ENCODE peak calls at places on chromosomes 3 and 15, in seven cellular contexts. One of them, this sample, is unnamed.

GRCh38 chr3:170734043-170734736 is 135.8 kb downstream of the RPL22L1 start:
- DNase-seq in GM23248: peak; percentile 8
- DNase-seq in naive thymus-derived CD4-positive, alpha-beta T cell: no peak
- DNase-seq in RWPE2: no peak
- DNase-seq in PC-3: no peak
- DNase-seq in thoracic aorta: no peak
- DNase-seq in CD8-positive, alpha-beta T cell: no peak
- DNase-seq in this sample: no peak

GRCh38 chr15:39447431-39447830 is 133.4 kb upstream of the THBS1 start:
- DNase-seq in GM23248: no peak
- DNase-seq in naive thymus-derived CD4-positive, alpha-beta T cell: no peak
- DNase-seq in RWPE2: no peak
- DNase-seq in PC-3: no peak
- DNase-seq in thoracic aorta: no peak
- DNase-seq in CD8-positive, alpha-beta T cell: no peak
- DNase-seq in this sample: no peak

GRCh38 chr3:30302027-30302426 is 304.4 kb upstream of the TGFBR2 start:
- DNase-seq in GM23248: no peak
- DNase-seq in naive thymus-derived CD4-positive, alpha-beta T cell: no peak
- DNase-seq in RWPE2: no peak
- DNase-seq in PC-3: peak; percentile 30
- DNase-seq in thoracic aorta: no peak
- DNase-seq in CD8-positive, alpha-beta T cell: no peak
- DNase-seq in this sample: no peak

GRCh38 chr3:165749817-165750216 is 87.4 kb downstream of the BCHE start:
- DNase-seq in GM23248: no peak
- DNase-seq in naive thymus-derived CD4-positive, alpha-beta T cell: no peak
- DNase-seq in RWPE2: no peak
- DNase-seq in PC-3: peak; percentile 9
- DNase-seq in thoracic aorta: no peak
- DNase-seq in CD8-positive, alpha-beta T cell: no peak
- DNase-seq in this sample: no peak

GRCh38 chr15:51727141-51727897 is 10.1 kb downstream of the LYSMD2 start:
- DNase-seq in GM23248: peak; percentile 68
- DNase-seq in naive thymus-derived CD4-positive, alpha-beta T cell: no peak
- DNase-seq in RWPE2: no peak
- DNase-seq in PC-3: peak; percentile 30
- DNase-seq in thoracic aorta: no peak
- DNase-seq in CD8-positive, alpha-beta T cell: no peak
- DNase-seq in this sample: peak; percentile 45

GRCh38 chr3:10790713-10791112 is 25.3 kb upstream of the SLC6A11 start:
- DNase-seq in GM23248: no peak
- DNase-seq in naive thymus-derived CD4-positive, alpha-beta T cell: no peak
- DNase-seq in RWPE2: no peak
- DNase-seq in PC-3: no peak
- DNase-seq in thoracic aorta: no peak
- DNase-seq in CD8-positive, alpha-beta T cell: no peak
- DNase-seq in this sample: no peak

GRCh38 chr3:98010194-98010882 is 24.8 kb downstream of the GABRR3 start:
- DNase-seq in GM23248: no peak
- DNase-seq in naive thymus-derived CD4-positive, alpha-beta T cell: no peak
- DNase-seq in RWPE2: no peak
- DNase-seq in PC-3: no peak
- DNase-seq in thoracic aorta: no peak
- DNase-seq in CD8-positive, alpha-beta T cell: no peak
- DNase-seq in this sample: no peak

GRCh38 chr3:60017631-60018030 is 967.8 kb upstream of the CFAP20DC start:
- DNase-seq in GM23248: peak; percentile 4
- DNase-seq in naive thymus-derived CD4-positive, alpha-beta T cell: peak; percentile 58
- DNase-seq in RWPE2: no peak
- DNase-seq in PC-3: peak; percentile 55
- DNase-seq in thoracic aorta: no peak
- DNase-seq in CD8-positive, alpha-beta T cell: peak; percentile 13
- DNase-seq in this sample: no peak

GRCh38 chr3:115077501-115078250 is 69.4 kb downstream of the ZBTB20 start:
- DNase-seq in GM23248: no peak
- DNase-seq in naive thymus-derived CD4-positive, alpha-beta T cell: no peak
- DNase-seq in RWPE2: no peak
- DNase-seq in PC-3: no peak
- DNase-seq in thoracic aorta: no peak
- DNase-seq in CD8-positive, alpha-beta T cell: no peak
- DNase-seq in this sample: no peak

GRCh38 chr15:45314960-45315359 is 62.9 kb downstream of the SLC28A2 start:
- DNase-seq in GM23248: no peak
- DNase-seq in naive thymus-derived CD4-positive, alpha-beta T cell: no peak
- DNase-seq in RWPE2: no peak
- DNase-seq in PC-3: peak; percentile 65
- DNase-seq in thoracic aorta: no peak
- DNase-seq in CD8-positive, alpha-beta T cell: no peak
- DNase-seq in this sample: no peak

GRCh38 chr3:16884084-16884747 is 539 bp upstream of the PLCL2 start:
- DNase-seq in GM23248: peak; percentile 51
- DNase-seq in naive thymus-derived CD4-positive, alpha-beta T cell: peak; percentile 77
- DNase-seq in RWPE2: no peak
- DNase-seq in PC-3: peak; percentile 55
- DNase-seq in thoracic aorta: no peak
- DNase-seq in CD8-positive, alpha-beta T cell: peak; percentile 56
- DNase-seq in this sample: no peak

GRCh38 chr15:50880221-50880620 is 28.3 kb upstream of the AP4E1 start:
- DNase-seq in GM23248: peak; percentile 34
- DNase-seq in naive thymus-derived CD4-positive, alpha-beta T cell: no peak
- DNase-seq in RWPE2: no peak
- DNase-seq in PC-3: no peak
- DNase-seq in thoracic aorta: no peak
- DNase-seq in CD8-positive, alpha-beta T cell: no peak
- DNase-seq in this sample: no peak

GRCh38 chr15:43208052-43209002 is 12.5 kb downstream of the EPB42 start:
- DNase-seq in GM23248: no peak
- DNase-seq in naive thymus-derived CD4-positive, alpha-beta T cell: no peak
- DNase-seq in RWPE2: no peak
- DNase-seq in PC-3: no peak
- DNase-seq in thoracic aorta: no peak
- DNase-seq in CD8-positive, alpha-beta T cell: no peak
- DNase-seq in this sample: no peak

GRCh38 chr3:122519693-122520092 is 5.0 kb upstream of the KPNA1 start:
- DNase-seq in GM23248: peak; percentile 53
- DNase-seq in naive thymus-derived CD4-positive, alpha-beta T cell: no peak
- DNase-seq in RWPE2: no peak
- DNase-seq in PC-3: peak; percentile 29
- DNase-seq in thoracic aorta: no peak
- DNase-seq in CD8-positive, alpha-beta T cell: no peak
- DNase-seq in this sample: no peak

GRCh38 chr3:181730934-181731333 is 19.2 kb downstream of the SOX2 start:
- DNase-seq in GM23248: no peak
- DNase-seq in naive thymus-derived CD4-positive, alpha-beta T cell: no peak
- DNase-seq in RWPE2: no peak
- DNase-seq in PC-3: no peak
- DNase-seq in thoracic aorta: no peak
- DNase-seq in CD8-positive, alpha-beta T cell: no peak
- DNase-seq in this sample: no peak
- H3K27me3 ChIP-seq in GM23248: peaks cover 39% of the 10 kb centered on the region
- H3K27me3 ChIP-seq in naive thymus-derived CD4-positive, alpha-beta T cell: peaks cover 22% of the 10 kb centered on the region
- H3K27me3 ChIP-seq in RWPE2: peaks cover 39% of the 10 kb centered on the region
- H3K27me3 ChIP-seq in PC-3: peaks cover 90% of the 10 kb centered on the region
- H3K27me3 ChIP-seq in thoracic aorta: peaks cover 23% of the 10 kb centered on the region
- H3K27me3 ChIP-seq in CD8-positive, alpha-beta T cell: peaks cover 15% of the 10 kb centered on the region
- H3K27me3 ChIP-seq in this sample: peaks cover 30% of the 10 kb centered on the region

GRCh38 chr15:41042851-41043250 is 73.2 kb downstream of the INO80 start:
- DNase-seq in GM23248: no peak
- DNase-seq in naive thymus-derived CD4-positive, alpha-beta T cell: no peak
- DNase-seq in RWPE2: no peak
- DNase-seq in PC-3: no peak
- DNase-seq in thoracic aorta: no peak
- DNase-seq in CD8-positive, alpha-beta T cell: no peak
- DNase-seq in this sample: no peak
- H3K4me3 ChIP-seq in GM23248: peak overlapping the region; percentile 19
- H3K4me3 ChIP-seq in naive thymus-derived CD4-positive, alpha-beta T cell: no peak overlapping the region
- H3K4me3 ChIP-seq in RWPE2: no peak overlapping the region
- H3K4me3 ChIP-seq in PC-3: no peak overlapping the region
- H3K4me3 ChIP-seq in thoracic aorta: no peak overlapping the region
- H3K4me3 ChIP-seq in CD8-positive, alpha-beta T cell: no peak overlapping the region
- H3K4me3 ChIP-seq in this sample: no peak overlapping the region

GRCh38 chr3:41277790-41278465 is 78.6 kb downstream of the CTNNB1 start:
- DNase-seq in GM23248: no peak
- DNase-seq in naive thymus-derived CD4-positive, alpha-beta T cell: no peak
- DNase-seq in RWPE2: no peak
- DNase-seq in PC-3: no peak
- DNase-seq in thoracic aorta: no peak
- DNase-seq in CD8-positive, alpha-beta T cell: no peak
- DNase-seq in this sample: no peak

GRCh38 chr3:41276191-41276590 is 76.9 kb downstream of the CTNNB1 start:
- DNase-seq in GM23248: peak; percentile 14
- DNase-seq in naive thymus-derived CD4-positive, alpha-beta T cell: no peak
- DNase-seq in RWPE2: no peak
- DNase-seq in PC-3: no peak
- DNase-seq in thoracic aorta: no peak
- DNase-seq in CD8-positive, alpha-beta T cell: no peak
- DNase-seq in this sample: no peak

GRCh38 chr3:41272667-41273066 is 73.4 kb downstream of the CTNNB1 start:
- DNase-seq in GM23248: no peak
- DNase-seq in naive thymus-derived CD4-positive, alpha-beta T cell: no peak
- DNase-seq in RWPE2: no peak
- DNase-seq in PC-3: no peak
- DNase-seq in thoracic aorta: no peak
- DNase-seq in CD8-positive, alpha-beta T cell: no peak
- DNase-seq in this sample: no peak

GRCh38 chr3:41274944-41275668 is 75.8 kb downstream of the CTNNB1 start:
- DNase-seq in GM23248: peak; percentile 88
- DNase-seq in naive thymus-derived CD4-positive, alpha-beta T cell: no peak
- DNase-seq in RWPE2: no peak
- DNase-seq in PC-3: peak; percentile 95
- DNase-seq in thoracic aorta: no peak
- DNase-seq in CD8-positive, alpha-beta T cell: no peak
- DNase-seq in this sample: peak; percentile 94
- H3K27ac ChIP-seq in GM23248: peak overlapping the region; percentile 31
- H3K27ac ChIP-seq in naive thymus-derived CD4-positive, alpha-beta T cell: no peak overlapping the region
- H3K27ac ChIP-seq in RWPE2: no peak overlapping the region
- H3K27ac ChIP-seq in PC-3: peak overlapping the region; percentile 75
- H3K27ac ChIP-seq in thoracic aorta: no peak overlapping the region
- H3K27ac ChIP-seq in CD8-positive, alpha-beta T cell: no peak overlapping the region
- H3K27ac ChIP-seq in this sample: peak overlapping the region; percentile 55

DNA sequence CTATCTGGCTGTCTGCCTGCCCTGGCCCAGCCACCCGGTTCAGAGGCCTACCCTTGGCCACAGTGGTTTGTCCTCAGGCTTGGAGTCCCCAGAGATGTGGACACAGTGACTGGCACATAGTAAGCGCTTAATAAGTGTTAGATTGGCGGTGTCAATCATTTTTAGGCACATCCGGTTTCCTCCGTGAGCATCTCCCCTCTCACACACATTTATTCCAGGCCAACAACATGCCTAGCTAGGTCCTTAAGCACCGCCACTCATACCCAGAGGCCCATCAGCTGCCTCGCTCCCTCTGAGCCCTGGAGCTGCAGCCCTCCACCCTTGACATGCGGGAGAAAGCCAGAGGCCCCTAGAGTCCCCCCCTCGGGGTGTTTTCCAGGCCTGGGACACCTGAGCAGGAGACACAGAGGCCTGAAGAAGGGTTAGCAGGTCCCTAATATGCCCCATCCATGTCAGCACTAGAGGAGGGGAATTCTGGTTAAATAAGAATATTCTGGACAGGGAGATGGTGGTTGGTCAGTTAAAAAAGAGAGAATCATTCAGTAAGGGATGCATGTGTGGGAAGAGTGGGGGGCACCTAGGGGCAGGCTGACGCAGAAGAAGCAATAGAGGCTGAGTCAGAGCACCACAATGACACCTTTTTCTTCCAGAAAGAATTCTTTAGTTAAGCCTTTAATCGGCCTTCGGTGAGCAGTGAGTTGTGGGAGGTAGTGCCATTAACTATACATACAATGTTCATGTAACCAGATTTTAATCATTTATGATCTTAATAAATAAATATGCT is 22.3 kb downstream of the NR2F2 start:
- DNase-seq in GM23248: peak; percentile 57
- DNase-seq in naive thymus-derived CD4-positive, alpha-beta T cell: no peak
- DNase-seq in RWPE2: no peak
- DNase-seq in PC-3: no peak
- DNase-seq in thoracic aorta: no peak
- DNase-seq in CD8-positive, alpha-beta T cell: no peak
- DNase-seq in this sample: peak; percentile 69
- H3K27me3 ChIP-seq in GM23248: no peaks in the 10 kb centered on the region
- H3K27me3 ChIP-seq in naive thymus-derived CD4-positive, alpha-beta T cell: peaks cover 64% of the 10 kb centered on the region
- H3K27me3 ChIP-seq in RWPE2: no peaks in the 10 kb centered on the region
- H3K27me3 ChIP-seq in PC-3: no peaks in the 10 kb centered on the region
- H3K27me3 ChIP-seq in thoracic aorta: no peaks in the 10 kb centered on the region
- H3K27me3 ChIP-seq in CD8-positive, alpha-beta T cell: peaks cover 51% of the 10 kb centered on the region
- H3K27me3 ChIP-seq in this sample: no peaks in the 10 kb centered on the region